ENCODE peak calls at places on chromosomes 4 and X, in seven cellular contexts. X is BE2C, V is neural progenitor cell, M is left ventricle myocardium inferior, L is suprapubic skin, O is fibroblast of lung, J is lung. Z is an unnamed sample.

GRCh38 chr4:82797591-82798081 is 960 bp downstream of the SCD5 start:
- DNase-seq in M (peak; percentile 25), L (no peak), J (no peak), V (peak; percentile 61), O (peak; percentile 36), X (peak; percentile 36), Z (peak; percentile 22)

GRCh38 chr4:20078644-20079043 is 173.1 kb upstream of the SLIT2 start:
- DNase-seq in X (no peak), J (no peak), V (no peak), M (no peak), L (no peak), O (no peak), Z (no peak)

GRCh38 chr4:25656031-25656430 is 380 bp downstream of the SLC34A2 start:
- DNase-seq in X (no peak), V (no peak), M (no peak), L (no peak), O (no peak), J (no peak), Z (no peak)

GRCh38 chrX:118499295-118499694 is 3.7 kb downstream of the DOCK11 start:
- DNase-seq in M (no peak), V (peak; percentile 44), X (no peak), O (no peak), J (no peak), L (no peak), Z (no peak)

GRCh38 chr4:170047774-170048354 is 21.7 kb upstream of the MFAP3L start:
- DNase-seq in L (peak; percentile 84), X (peak; percentile 61), M (no peak), O (peak; percentile 83), V (peak; percentile 77), J (peak; percentile 51), Z (no peak)

GRCh38 chrX:22081475-22082092 is 49.5 kb downstream of the PHEX start:
- DNase-seq in M (peak; percentile 26), X (peak; percentile 72), V (peak; percentile 67), L (no peak), O (peak; percentile 73), J (peak; percentile 42), Z (peak; percentile 36)

GRCh38 chr4:153223418-153223792 is 19.2 kb downstream of the TRIM2 start:
- DNase-seq in L (no peak), M (no peak), X (no peak), J (no peak), O (peak; percentile 42), V (no peak), Z (no peak)

GRCh38 chr4:1728061-1728980 is 7.0 kb downstream of the TACC3 start:
- DNase-seq in X (no peak), L (no peak), O (no peak), J (no peak), M (no peak), V (no peak), Z (no peak)

GRCh38 chr4:112060212-112060611 is 85.0 kb upstream of the FAM241A start:
- DNase-seq in L (no peak), V (peak; percentile 52), M (no peak), O (peak; percentile 23), J (no peak), X (no peak), Z (no peak)

GRCh38 chr4:61896717-61897116 is 696.6 kb downstream of the ADGRL3 start:
- DNase-seq in J (no peak), X (no peak), O (no peak), M (no peak), L (no peak), V (no peak), Z (no peak)

GRCh38 chrX:9141496-9141895 is 107.6 kb upstream of the FAM9B start:
- DNase-seq in X (no peak), V (no peak), O (peak; percentile 34), M (no peak), J (no peak), L (no peak), Z (no peak)

GRCh38 chr4:108053281-108053701 is 63.6 kb downstream of the HADH start:
- DNase-seq in L (no peak), J (no peak), M (no peak), X (no peak), V (no peak), O (no peak), Z (no peak)

GRCh38 chr4:48841045-48841827 is 10.3 kb downstream of the OCIAD1 start:
- DNase-seq in O (no peak), X (no peak), M (no peak), V (no peak), L (no peak), J (no peak), Z (no peak)

GRCh38 chrX:11138498-11139390 is 27.6 kb downstream of the HCCS start:
- DNase-seq in X (no peak), L (no peak), O (no peak), V (no peak), J (no peak), M (no peak), Z (no peak)

GRCh38 chr4:181646864-181647263 is 596.3 kb upstream of the TENM3 start:
- DNase-seq in M (no peak), O (peak; percentile 38), J (no peak), V (no peak), L (no peak), X (no peak), Z (no peak)

GRCh38 chr4:75547647-75548387 is 8.0 kb upstream of the ODAPH start:
- DNase-seq in J (no peak), V (no peak), O (peak; percentile 29), L (no peak), X (peak; percentile 61), M (peak; percentile 44), Z (peak; percentile 12)

GRCh38 chrX:97330150-97330549 is 446.4 kb downstream of the RPA4 start:
- DNase-seq in X (no peak), M (no peak), L (no peak), J (no peak), O (no peak), V (no peak), Z (no peak)

GRCh38 chr4:8590546-8590880 is 2.1 kb upstream of the CPZ start:
- DNase-seq in X (no peak), J (no peak), L (no peak), O (no peak), M (no peak), V (no peak), Z (no peak)

GRCh38 chrX:118536204-118536603 is 40.6 kb downstream of the DOCK11 start:
- DNase-seq in X (no peak), O (no peak), M (no peak), J (no peak), V (no peak), L (no peak), Z (no peak)

GRCh38 chrX:13099121-13099520 is 54.7 kb upstream of the FAM9C start:
- DNase-seq in O (no peak), X (no peak), V (no peak), L (no peak), M (no peak), J (no peak), Z (no peak)

GRCh38 chrX:119150163-119151135 is 22.8 kb upstream of the KIAA1210 start:
- DNase-seq in X (no peak), O (no peak), M (peak; percentile 13), J (no peak), V (no peak), L (peak; percentile 65), Z (peak; percentile 9)

GRCh38 chr4:4417886-4418285 is 31.0 kb downstream of the NSG1 start:
- DNase-seq in V (no peak), X (no peak), O (no peak), M (no peak), J (no peak), L (no peak), Z (no peak)

GRCh38 chrX:43560247-43560946 is 95.7 kb upstream of the MAOA start:
- DNase-seq in M (no peak), J (no peak), L (no peak), O (no peak), V (no peak), X (no peak), Z (no peak)

GRCh38 chr4:184636144-184636543 is 13.1 kb downstream of the CASP3 start:
- DNase-seq in M (no peak), V (no peak), O (no peak), L (no peak), X (no peak), J (no peak), Z (no peak)

GRCh38 chr4:184635381-184635780 is 13.9 kb downstream of the CASP3 start:
- DNase-seq in J (no peak), V (no peak), O (peak; percentile 32), X (no peak), M (no peak), L (no peak), Z (no peak)

GRCh38 chr4:184628103-184628502 is 21.1 kb downstream of the CASP3 start:
- DNase-seq in J (no peak), L (no peak), X (no peak), M (no peak), O (peak; percentile 37), V (no peak), Z (no peak)

GRCh38 chr4:184636897-184637296 is 12.3 kb downstream of the CASP3 start:
- DNase-seq in O (no peak), J (no peak), X (no peak), M (no peak), V (no peak), L (no peak), Z (no peak)

GRCh38 chr4:184632842-184633241 is 16.4 kb downstream of the CASP3 start:
- DNase-seq in M (no peak), J (no peak), V (no peak), X (no peak), L (no peak), O (no peak), Z (no peak)
- H3K36me3 ChIP-seq in M (peaks cover 95% of the 10 kb centered on the region), J (peaks cover 26% of the 10 kb centered on the region), V (peaks cover 9% of the 10 kb centered on the region), X (peaks cover 61% of the 10 kb centered on the region), L (peaks cover 84% of the 10 kb centered on the region), O (peaks cover 8% of the 10 kb centered on the region), Z (peaks cover 59% of the 10 kb centered on the region)

GRCh38 chr4:9703391-9703790 is 78.0 kb upstream of the DRD5 start:
- DNase-seq in V (peak; percentile 71), M (peak; percentile 39), L (no peak), X (peak; percentile 43), J (peak; percentile 61), O (peak; percentile 14), Z (peak; percentile 37)
- H3K9me3 ChIP-seq in V (no peaks in the 10 kb centered on the region), M (no peaks in the 10 kb centered on the region), L (no peaks in the 10 kb centered on the region), X (no peaks in the 10 kb centered on the region), J (no peaks in the 10 kb centered on the region), O (no peaks in the 10 kb centered on the region), Z (no peaks in the 10 kb centered on the region)

DNA sequence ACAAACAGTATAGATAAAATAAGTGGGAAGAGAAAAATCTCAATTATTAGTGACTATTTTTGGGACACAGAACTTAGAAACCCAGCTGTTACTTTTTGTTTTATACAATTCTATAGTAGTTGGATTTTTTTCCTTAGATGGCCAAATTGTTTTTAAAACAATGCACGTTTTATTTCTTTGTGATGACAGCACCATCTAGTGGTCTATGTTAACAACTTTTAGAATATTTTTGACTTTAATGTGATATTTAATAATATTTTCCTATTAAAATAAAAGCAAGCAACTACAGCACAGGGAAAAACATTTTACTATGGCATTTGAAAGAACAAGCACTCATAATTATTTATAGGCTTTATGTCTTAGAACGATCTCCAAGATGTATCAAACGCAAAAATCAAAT is 5.6 kb upstream of the SMIM31 start:
- DNase-seq in V (peak; percentile 33), J (no peak), L (no peak), O (peak; percentile 44), X (no peak), M (no peak), Z (no peak)
- TF ChIP-seq CTCF in V (peak; percentile 65), J (no peak), L (no peak), O (peak; percentile 31), X (peak; percentile 25), M (peak; percentile 38), Z (no peak)

DNA sequence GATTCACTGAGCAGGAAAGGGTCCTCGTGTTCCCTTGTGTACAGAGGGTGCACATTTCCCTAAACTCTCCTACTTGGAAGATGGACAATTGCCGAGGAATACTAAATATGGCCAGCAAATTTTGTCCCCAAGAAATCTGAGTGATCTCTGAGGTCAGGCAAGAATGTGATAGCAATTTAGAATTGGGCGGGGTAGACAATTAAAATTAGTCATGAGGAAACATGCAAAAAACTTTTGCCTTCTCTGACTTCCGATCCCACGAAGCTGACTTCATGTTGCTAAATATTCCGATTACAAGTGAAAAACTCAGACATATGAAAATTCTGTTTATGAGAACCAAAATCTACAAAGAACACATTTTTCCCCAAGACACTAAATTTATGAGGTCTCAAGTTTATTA is 453.9 kb upstream of the ZFP42 start:
- DNase-seq in X (no peak), V (no peak), O (no peak), J (no peak), L (no peak), M (no peak), Z (no peak)
- H3K36me3 ChIP-seq in X (no peaks in the 10 kb centered on the region), V (no peaks in the 10 kb centered on the region), O (no peaks in the 10 kb centered on the region), J (no peaks in the 10 kb centered on the region), L (no peaks in the 10 kb centered on the region), M (no peaks in the 10 kb centered on the region), Z (no peaks in the 10 kb centered on the region)